ENCODE peak calls at places on chromosomes 13 and 19, in four cellular contexts. F is NCI-H524 treated with DMSO at 0.1 percent for 48 hours, K is neuronal stem cell, D is ureter. S is an unnamed sample.

GRCh38 chr13:112335135-112335534 is 41.0 kb upstream of the SPACA7 start:
- DNase-seq in F (no peak), K (no peak), D (no peak), S (no peak)

GRCh38 chr19:29735821-29736220 is 20.8 kb upstream of the C19orf12 start:
- DNase-seq in K (no peak), D (no peak), F (no peak), S (no peak)

GRCh38 chr13:21435710-21436151 is 23.4 kb downstream of the ZDHHC20 start:
- DNase-seq in K (no peak), D (peak), F (no peak), S (no peak)

GRCh38 chr13:46472384-46472783 is 80.6 kb upstream of the LRCH1 start:
- DNase-seq in K (no peak), D (no peak), F (no peak), S (no peak)

GRCh38 chr19:54470991-54471782 is 1.9 kb downstream of the CDC42EP5 start:
- DNase-seq in K (no peak), D (peak), F (no peak), S (no peak)

GRCh38 chr19:8611391-8611883 is 922 bp upstream of the ADAMTS10 start:
- DNase-seq in F (no peak), D (no peak), K (no peak), S (no peak)

GRCh38 chr19:2805991-2806649 is 13.5 kb upstream of the ZNF554 start:
- DNase-seq in F (no peak), D (no peak), K (no peak), S (no peak)

GRCh38 chr13:73235385-73235784 is 176.6 kb downstream of the KLF5 start:
- DNase-seq in K (no peak), D (no peak), F (no peak), S (no peak)

GRCh38 chr19:29121684-29122083 is 91.3 kb downstream of the UQCRFS1 start:
- DNase-seq in F (no peak), K (no peak), D (no peak), S (no peak)

GRCh38 chr13:98141938-98142426 is 912 bp upstream of the FARP1 start:
- DNase-seq in F (no peak), K (peak), D (no peak), S (no peak)